ENCODE peak calls at places on chromosomes 5 and 9, in five cellular contexts. One of them, this sample, is unnamed.
A peak's percentile ranks its signal among the peaks of the same experiment; 100 is the strongest.

GRCh38 chr5:142587354-142587965 is 98.4 kb downstream of the FGF1 start:
- DNase-seq in uterus: no peak
- DNase-seq in body of pancreas: peak; percentile 15
- DNase-seq in transverse colon: no peak
- DNase-seq in A549: peak; percentile 52
- DNase-seq in this sample: no peak

GRCh38 chr5:119322948-119323629 is 32.7 kb upstream of the TNFAIP8 start:
- DNase-seq in uterus: no peak
- DNase-seq in body of pancreas: no peak
- DNase-seq in transverse colon: no peak
- DNase-seq in A549: peak; percentile 45
- DNase-seq in this sample: no peak

GRCh38 chr9:21455320-21455719 is 15.1 kb downstream of the IFNA1 start:
- DNase-seq in uterus: no peak
- DNase-seq in body of pancreas: no peak
- DNase-seq in transverse colon: peak; percentile 16
- DNase-seq in A549: peak; percentile 48
- DNase-seq in this sample: no peak

GRCh38 chr5:96733771-96734498 is 71.8 kb downstream of the CAST start:
- DNase-seq in uterus: no peak
- DNase-seq in body of pancreas: no peak
- DNase-seq in transverse colon: no peak
- DNase-seq in A549: no peak
- DNase-seq in this sample: no peak

GRCh38 chr9:96500696-96501660 is 51.0 kb downstream of the HABP4 start:
- DNase-seq in uterus: no peak
- DNase-seq in body of pancreas: no peak
- DNase-seq in transverse colon: no peak
- DNase-seq in A549: no peak
- DNase-seq in this sample: no peak

GRCh38 chr5:160333726-160334125 is 21.4 kb upstream of the CCNJL start:
- DNase-seq in uterus: no peak
- DNase-seq in body of pancreas: no peak
- DNase-seq in transverse colon: no peak
- DNase-seq in A549: peak; percentile 23
- DNase-seq in this sample: peak; percentile 13

GRCh38 chr9:126605792-126606482 is 7.8 kb upstream of the LMX1B start:
- DNase-seq in uterus: no peak
- DNase-seq in body of pancreas: no peak
- DNase-seq in transverse colon: no peak
- DNase-seq in A549: no peak
- DNase-seq in this sample: no peak

GRCh38 chr5:22431406-22431805 is 421.7 kb downstream of the CDH12 start:
- DNase-seq in uterus: no peak
- DNase-seq in body of pancreas: no peak
- DNase-seq in transverse colon: no peak
- DNase-seq in A549: peak; percentile 4
- DNase-seq in this sample: no peak

GRCh38 chr5:157549283-157549629 is 26.3 kb downstream of the ADAM19 start:
- DNase-seq in uterus: no peak
- DNase-seq in body of pancreas: no peak
- DNase-seq in transverse colon: no peak
- DNase-seq in A549: no peak
- DNase-seq in this sample: no peak
- H3K4me1 ChIP-seq in uterus: peaks cover 4% of the 10 kb centered on the region
- H3K4me1 ChIP-seq in body of pancreas: peaks cover 3% of the 10 kb centered on the region
- H3K4me1 ChIP-seq in transverse colon: peaks cover 22% of the 10 kb centered on the region
- H3K4me1 ChIP-seq in A549: peaks cover 41% of the 10 kb centered on the region
- H3K4me1 ChIP-seq in this sample: peaks cover 67% of the 10 kb centered on the region

GRCh38 chr9:134219721-134220060 is 55.3 kb upstream of the RNU6ATAC start:
- DNase-seq in uterus: peak; percentile 15
- DNase-seq in body of pancreas: no peak
- DNase-seq in transverse colon: no peak
- DNase-seq in A549: no peak
- DNase-seq in this sample: peak; percentile 43

GRCh38 chr9:134220311-134220710 is 55.9 kb upstream of the RNU6ATAC start:
- DNase-seq in uterus: no peak
- DNase-seq in body of pancreas: peak; percentile 31
- DNase-seq in transverse colon: no peak
- DNase-seq in A549: no peak
- DNase-seq in this sample: peak; percentile 39

GRCh38 chr9:134222018-134222573 is 57.7 kb upstream of the RNU6ATAC start:
- DNase-seq in uterus: no peak
- DNase-seq in body of pancreas: no peak
- DNase-seq in transverse colon: no peak
- DNase-seq in A549: no peak
- DNase-seq in this sample: peak; percentile 58

GRCh38 chr9:134223091-134223490 is 58.7 kb upstream of the RNU6ATAC start:
- DNase-seq in uterus: no peak
- DNase-seq in body of pancreas: peak; percentile 3
- DNase-seq in transverse colon: no peak
- DNase-seq in A549: no peak
- DNase-seq in this sample: peak; percentile 27

GRCh38 chr9:134221273-134222017 is 57.1 kb upstream of the RNU6ATAC start:
- DNase-seq in uterus: no peak
- DNase-seq in body of pancreas: peak; percentile 39
- DNase-seq in transverse colon: no peak
- DNase-seq in A549: no peak
- DNase-seq in this sample: peak; percentile 59
- TF ChIP-seq POLR2A in uterus: no peak
- TF ChIP-seq POLR2A in body of pancreas: no peak
- TF ChIP-seq POLR2A in transverse colon: no peak
- TF ChIP-seq POLR2A in A549: no peak
- TF ChIP-seq POLR2A in this sample: no peak

GRCh38 chr5:157309796-157310195 is 43.9 kb downstream of the CYFIP2 start:
- DNase-seq in uterus: no peak
- DNase-seq in body of pancreas: no peak
- DNase-seq in transverse colon: no peak
- DNase-seq in A549: no peak
- DNase-seq in this sample: no peak
- H3K4me1 ChIP-seq in uterus: no peaks in the 10 kb centered on the region
- H3K4me1 ChIP-seq in body of pancreas: no peaks in the 10 kb centered on the region
- H3K4me1 ChIP-seq in transverse colon: no peaks in the 10 kb centered on the region
- H3K4me1 ChIP-seq in A549: no peaks in the 10 kb centered on the region
- H3K4me1 ChIP-seq in this sample: no peaks in the 10 kb centered on the region

DNA sequence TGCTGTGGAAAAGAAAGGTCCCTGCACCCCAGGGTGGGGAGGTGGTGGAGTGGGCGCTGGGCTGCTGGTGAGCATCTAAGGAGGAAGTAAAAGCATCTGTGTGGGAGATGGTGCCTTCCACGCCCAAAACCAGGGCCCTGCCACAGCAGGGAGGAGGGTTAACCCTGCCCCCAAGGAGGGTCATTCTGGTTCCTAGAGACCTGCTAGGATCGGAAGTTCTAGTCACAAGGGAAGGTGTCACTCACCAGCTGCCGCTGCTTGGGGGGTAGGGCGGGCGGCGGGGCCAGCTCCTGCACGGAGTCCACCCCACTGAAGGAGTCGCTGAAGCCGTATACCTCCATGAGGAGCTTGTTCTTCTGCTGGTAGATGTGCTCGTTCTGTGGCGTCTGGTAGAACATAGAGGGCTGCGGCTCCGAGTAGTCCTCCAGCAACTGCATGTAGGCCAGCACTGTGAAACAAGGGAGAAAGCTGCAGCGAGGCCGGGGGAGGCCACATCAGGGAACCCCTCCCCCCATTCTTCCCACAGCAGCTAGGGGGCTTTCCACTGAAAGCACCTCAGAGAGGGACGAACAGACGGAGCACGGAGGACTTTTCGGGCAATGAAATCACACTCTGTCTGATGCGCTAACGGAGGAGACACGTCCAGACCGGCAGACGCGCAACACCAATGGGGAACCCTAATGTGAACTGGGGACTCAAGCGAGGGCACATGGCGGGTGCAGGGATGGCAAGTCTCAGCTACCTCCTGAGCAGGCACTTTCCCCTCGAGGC is 76.4 kb downstream of the PRRT1B start:
- DNase-seq in uterus: no peak
- DNase-seq in body of pancreas: no peak
- DNase-seq in transverse colon: peak; percentile 49
- DNase-seq in A549: no peak
- DNase-seq in this sample: no peak
- TF ChIP-seq POLR2A in uterus: no peak
- TF ChIP-seq POLR2A in body of pancreas: no peak
- TF ChIP-seq POLR2A in transverse colon: no peak
- TF ChIP-seq POLR2A in A549: no peak
- TF ChIP-seq POLR2A in this sample: no peak

GRCh38 chr5:76475936-76476335 is 72.9 kb downstream of the IQGAP2 start:
- DNase-seq in uterus: no peak
- DNase-seq in body of pancreas: no peak
- DNase-seq in transverse colon: peak; percentile 67
- DNase-seq in A549: no peak
- DNase-seq in this sample: no peak

GRCh38 chr5:76472338-76473336 is 69.6 kb downstream of the IQGAP2 start:
- DNase-seq in uterus: no peak
- DNase-seq in body of pancreas: no peak
- DNase-seq in transverse colon: no peak
- DNase-seq in A549: peak; percentile 62
- DNase-seq in this sample: no peak

GRCh38 chr5:76475358-76475757 is 72.3 kb downstream of the IQGAP2 start:
- DNase-seq in uterus: no peak
- DNase-seq in body of pancreas: no peak
- DNase-seq in transverse colon: no peak
- DNase-seq in A549: no peak
- DNase-seq in this sample: no peak

GRCh38 chr5:76473676-76474075 is 70.6 kb downstream of the IQGAP2 start:
- DNase-seq in uterus: no peak
- DNase-seq in body of pancreas: no peak
- DNase-seq in transverse colon: no peak
- DNase-seq in A549: no peak
- DNase-seq in this sample: no peak

DNA sequence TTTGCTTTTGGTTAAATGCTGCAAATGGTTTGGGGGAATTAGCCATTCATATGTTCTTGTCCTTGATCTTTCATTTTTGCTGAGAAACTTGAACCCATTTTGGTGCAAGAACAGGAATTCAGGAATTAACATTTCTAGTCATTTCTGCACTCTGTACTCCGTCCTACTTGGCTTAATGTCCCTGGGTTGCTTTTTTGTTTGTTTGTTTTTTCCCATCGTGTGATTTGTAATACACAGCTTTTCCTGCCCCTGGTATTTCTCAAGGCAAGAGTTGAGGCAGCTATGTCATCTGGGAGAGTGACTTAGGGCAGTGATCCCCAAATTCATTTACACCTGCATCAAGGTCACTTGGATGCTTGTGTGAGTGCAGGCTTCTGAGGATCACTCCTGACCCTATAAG is 71.3 kb downstream of the IQGAP2 start:
- DNase-seq in uterus: no peak
- DNase-seq in body of pancreas: no peak
- DNase-seq in transverse colon: no peak
- DNase-seq in A549: no peak
- DNase-seq in this sample: no peak
- H3K4me1 ChIP-seq in uterus: no peaks in the 10 kb centered on the region
- H3K4me1 ChIP-seq in body of pancreas: peaks cover 46% of the 10 kb centered on the region
- H3K4me1 ChIP-seq in transverse colon: peaks cover 54% of the 10 kb centered on the region
- H3K4me1 ChIP-seq in A549: peaks cover 42% of the 10 kb centered on the region
- H3K4me1 ChIP-seq in this sample: no peaks in the 10 kb centered on the region

GRCh38 chr5:9188956-9189355 is 356.9 kb downstream of the SEMA5A start:
- DNase-seq in uterus: no peak
- DNase-seq in body of pancreas: no peak
- DNase-seq in transverse colon: no peak
- DNase-seq in A549: no peak
- DNase-seq in this sample: no peak

GRCh38 chr5:9187614-9188013 is 358.3 kb downstream of the SEMA5A start:
- DNase-seq in uterus: no peak
- DNase-seq in body of pancreas: no peak
- DNase-seq in transverse colon: no peak
- DNase-seq in A549: no peak
- DNase-seq in this sample: no peak

GRCh38 chr5:9188131-9188530 is 357.7 kb downstream of the SEMA5A start:
- DNase-seq in uterus: no peak
- DNase-seq in body of pancreas: no peak
- DNase-seq in transverse colon: no peak
- DNase-seq in A549: no peak
- DNase-seq in this sample: no peak

GRCh38 chr5:9192286-9192685 is 353.6 kb downstream of the SEMA5A start:
- DNase-seq in uterus: no peak
- DNase-seq in body of pancreas: no peak
- DNase-seq in transverse colon: no peak
- DNase-seq in A549: no peak
- DNase-seq in this sample: no peak

DNA sequence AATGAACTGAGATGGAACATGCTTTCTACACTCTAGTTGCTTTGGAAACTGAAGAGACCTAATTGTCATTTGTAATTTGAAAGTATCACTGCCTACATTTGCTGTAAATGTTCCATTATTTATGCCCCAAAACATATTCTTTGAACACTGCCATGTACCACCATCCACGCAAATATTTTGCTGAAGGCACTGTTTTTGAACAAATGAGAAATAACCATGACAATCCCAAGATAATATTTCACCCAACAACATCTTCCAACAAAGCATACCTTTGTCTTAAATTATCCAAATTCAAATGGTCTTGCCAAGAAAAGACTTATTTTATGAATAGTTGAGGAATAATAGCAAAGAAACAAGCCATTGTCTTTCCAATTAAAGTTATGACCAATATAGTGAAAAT is 356.2 kb downstream of the SEMA5A start:
- DNase-seq in uterus: no peak
- DNase-seq in body of pancreas: no peak
- DNase-seq in transverse colon: no peak
- DNase-seq in A549: no peak
- DNase-seq in this sample: no peak
- TF ChIP-seq POLR2A in uterus: no peak
- TF ChIP-seq POLR2A in body of pancreas: no peak
- TF ChIP-seq POLR2A in transverse colon: no peak
- TF ChIP-seq POLR2A in A549: no peak
- TF ChIP-seq POLR2A in this sample: no peak

GRCh38 chr5:131263648-131264452 is at the start of gene CDC42SE2:
- DNase-seq in uterus: peak; percentile 85
- DNase-seq in body of pancreas: peak; percentile 84
- DNase-seq in transverse colon: peak; percentile 89
- DNase-seq in A549: peak; percentile 81
- DNase-seq in this sample: peak; percentile 89
- H3K4me1 ChIP-seq in uterus: no peaks in the 10 kb centered on the region
- H3K4me1 ChIP-seq in body of pancreas: peaks cover 15% of the 10 kb centered on the region
- H3K4me1 ChIP-seq in transverse colon: peaks cover 23% of the 10 kb centered on the region
- H3K4me1 ChIP-seq in A549: peaks cover 20% of the 10 kb centered on the region
- H3K4me1 ChIP-seq in this sample: peaks cover 19% of the 10 kb centered on the region

This sample was measured in sigmoid colon.